ENCODE peak calls at places on chromosomes 3 and 15, in five cellular contexts. O is dorsolateral prefrontal cortex, H is psoas muscle, N is ovary, G is suprapubic skin. T is an unnamed sample.

GRCh38 chr3:100189444-100189964 is 71.3 kb upstream of the TBC1D23 start:
- DNase-seq in O (no peak), H (no peak), N (no peak), G (no peak), T (no peak)

GRCh38 chr3:2861120-2861519 is 249.1 kb downstream of the IL5RA start:
- DNase-seq in O (no peak), H (no peak), N (no peak), G (no peak), T (no peak)

GRCh38 chr15:38842991-38843610 is 278.5 kb upstream of the RASGRP1 start:
- DNase-seq in O (no peak), H (no peak), N (no peak), G (no peak), T (no peak)

GRCh38 chr3:159899198-159899597 is 89.4 kb upstream of the IL12A start:
- DNase-seq in O (no peak), H (no peak), N (no peak), G (no peak), T (no peak)

GRCh38 chr3:63344676-63345075 is 66.6 kb downstream of the SYNPR start:
- DNase-seq in O (no peak), H (no peak), N (no peak), G (no peak), T (no peak)

GRCh38 chr3:59660852-59661624 is 611.2 kb upstream of the CFAP20DC start:
- DNase-seq in O (peak; percentile 43), H (no peak), N (no peak), G (no peak), T (no peak)

GRCh38 chr15:84747423-84748273 is 744 bp upstream of the ZNF592 start:
- DNase-seq in O (peak; percentile 64), H (peak; percentile 85), N (peak; percentile 72), G (peak; percentile 87), T (peak; percentile 73)

GRCh38 chr3:154480033-154480432 is 50.0 kb upstream of the GPR149 start:
- DNase-seq in O (no peak), H (no peak), N (no peak), G (no peak), T (no peak)

GRCh38 chr3:104368760-104369159 is 997.9 kb upstream of the ALCAM start:
- DNase-seq in O (no peak), H (no peak), N (no peak), G (no peak), T (no peak)

GRCh38 chr3:100725935-100726334 is 16.6 kb downstream of the TFG start:
- DNase-seq in O (no peak), H (no peak), N (no peak), G (no peak), T (no peak)

GRCh38 chr15:55255714-55256113 is 33.9 kb downstream of the RAB27A start:
- DNase-seq in O (no peak), H (no peak), N (no peak), G (no peak), T (no peak)

GRCh38 chr15:59303641-59304433 is 68.8 kb downstream of the MYO1E start:
- DNase-seq in O (no peak), H (no peak), N (peak; percentile 20), G (no peak), T (no peak)

GRCh38 chr3:126980266-126980811 is 2.6 kb upstream of the PLXNA1 start:
- DNase-seq in O (no peak), H (no peak), N (no peak), G (no peak), T (no peak)

GRCh38 chr15:53833134-53833624 is 73.7 kb upstream of the WDR72 start:
- DNase-seq in O (no peak), H (no peak), N (no peak), G (no peak), T (no peak)

GRCh38 chr15:45133561-45133920 is 3.7 kb downstream of the DUOX1 start:
- DNase-seq in O (no peak), H (no peak), N (no peak), G (no peak), T (no peak)

GRCh38 chr3:125213946-125214542 is 1.5 kb upstream of the SLC12A8 start:
- DNase-seq in O (no peak), H (no peak), N (no peak), G (no peak), T (no peak)

GRCh38 chr15:100202309-100202943 is 139.3 kb downstream of the ADAMTS17 start:
- DNase-seq in O (no peak), H (no peak), N (no peak), G (no peak), T (no peak)

GRCh38 chr15:86349565-86349964 is 269.9 kb downstream of the AGBL1 start:
- DNase-seq in O (no peak), H (no peak), N (no peak), G (no peak), T (no peak)

GRCh38 chr3:120498947-120499346 is 48.2 kb upstream of the FSTL1 start:
- DNase-seq in O (no peak), H (no peak), N (no peak), G (no peak), T (no peak)

GRCh38 chr3:195882002-195882441 is 26.3 kb downstream of the TNK2 start:
- DNase-seq in O (no peak), H (no peak), N (no peak), G (no peak), T (no peak)

GRCh38 chr3:45137656-45138181 is 8.5 kb downstream of the CDCP1 start:
- DNase-seq in O (no peak), H (no peak), N (no peak), G (no peak), T (no peak)

GRCh38 chr15:82829234-82829633 is 19.8 kb downstream of the WHAMM start:
- DNase-seq in O (no peak), H (no peak), N (no peak), G (no peak), T (no peak)

GRCh38 chr3:102745881-102746280 is 311.1 kb downstream of the ZPLD1 start:
- DNase-seq in O (no peak), H (no peak), N (no peak), G (no peak), T (no peak)

GRCh38 chr3:61730577-61731231 is 169.3 kb downstream of the PTPRG start:
- DNase-seq in O (no peak), H (no peak), N (no peak), G (no peak), T (no peak)
- H3K27ac ChIP-seq in O (no peak overlapping the region), H (peak overlapping the region; percentile 34), N (no peak overlapping the region), G (no peak overlapping the region), T (no peak overlapping the region)

GRCh38 chr15:67744331-67745058 is 80.8 kb upstream of the SKOR1 start:
- DNase-seq in O (no peak), H (no peak), N (no peak), G (no peak), T (no peak)

GRCh38 chr15:67743558-67743957 is 81.8 kb upstream of the SKOR1 start:
- DNase-seq in O (no peak), H (no peak), N (no peak), G (no peak), T (no peak)

GRCh38 chr15:67746450-67746849 is 78.9 kb upstream of the SKOR1 start:
- DNase-seq in O (no peak), H (no peak), N (no peak), G (no peak), T (no peak)

GRCh38 chr15:67746022-67746421 is 79.3 kb upstream of the SKOR1 start:
- DNase-seq in O (no peak), H (no peak), N (no peak), G (no peak), T (no peak)

DNA sequence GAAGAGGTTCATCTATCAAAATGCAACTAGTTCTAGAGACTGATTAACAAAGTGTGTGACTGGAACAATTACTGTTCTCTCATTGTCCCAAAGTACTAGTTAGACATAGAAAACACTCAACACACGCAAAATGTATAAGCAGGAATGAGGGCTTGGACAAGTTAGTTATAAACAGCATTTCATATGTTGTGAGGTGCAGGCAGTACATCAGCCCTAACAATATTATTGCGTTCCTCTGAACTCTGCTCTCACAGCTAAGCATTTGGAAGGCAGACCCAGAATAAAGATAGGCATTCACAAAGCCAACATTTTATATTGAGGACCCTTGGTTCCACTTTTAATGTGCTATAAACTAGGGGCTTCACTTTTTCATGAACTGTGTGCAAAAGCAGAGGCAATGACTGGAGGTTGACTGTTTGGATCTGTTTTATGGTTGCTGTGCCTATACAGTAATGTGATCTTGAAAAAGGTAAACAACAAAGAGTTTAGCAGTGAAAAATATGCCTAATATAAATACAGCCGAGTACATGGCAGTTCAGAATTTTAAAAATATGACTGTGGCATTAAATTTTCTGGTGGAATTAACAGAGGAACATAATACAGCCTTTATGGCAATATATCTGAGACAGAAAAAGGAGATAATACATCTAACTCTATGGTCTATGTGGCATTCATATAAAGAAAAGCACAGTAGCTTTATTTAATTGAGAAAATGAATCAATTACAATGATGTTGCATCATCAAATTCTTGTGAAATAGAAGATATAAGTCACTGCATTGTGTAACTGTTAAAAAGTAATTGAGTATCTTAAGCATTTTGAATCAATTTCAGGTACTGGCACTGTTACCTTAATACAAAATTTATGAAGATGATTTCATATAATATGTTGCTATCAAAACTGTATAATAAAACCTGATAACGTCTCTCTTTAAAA is 80.0 kb upstream of the SKOR1 start:
- DNase-seq in O (no peak), H (no peak), N (no peak), G (no peak), T (no peak)
- H3K27ac ChIP-seq in O (no peak overlapping the region), H (no peak overlapping the region), N (no peak overlapping the region), G (peak overlapping the region; percentile 66), T (no peak overlapping the region)

GRCh38 chr3:142429582-142429981 is 18.3 kb downstream of the XRN1 start:
- DNase-seq in O (no peak), H (no peak), N (no peak), G (no peak), T (no peak)

GRCh38 chr3:142433110-142433509 is 14.7 kb downstream of the XRN1 start:
- DNase-seq in O (no peak), H (no peak), N (no peak), G (no peak), T (no peak)

GRCh38 chr3:142436936-142437585 is 10.8 kb downstream of the XRN1 start:
- DNase-seq in O (no peak), H (no peak), N (no peak), G (no peak), T (no peak)

GRCh38 chr3:142434503-142434902 is 13.3 kb downstream of the XRN1 start:
- DNase-seq in O (no peak), H (no peak), N (no peak), G (no peak), T (no peak)
- H3K27ac ChIP-seq in O (no peak overlapping the region), H (no peak overlapping the region), N (no peak overlapping the region), G (no peak overlapping the region), T (no peak overlapping the region)

GRCh38 chr3:67617518-67617917 is 36.9 kb downstream of the SUCLG2 start:
- DNase-seq in O (no peak), H (no peak), N (no peak), G (no peak), T (no peak)

GRCh38 chr3:67620869-67621268 is 33.5 kb downstream of the SUCLG2 start:
- DNase-seq in O (no peak), H (no peak), N (no peak), G (no peak), T (no peak)

GRCh38 chr3:67622652-67623051 is 31.8 kb downstream of the SUCLG2 start:
- DNase-seq in O (no peak), H (no peak), N (no peak), G (no peak), T (no peak)

GRCh38 chr3:67616046-67616445 is 38.4 kb downstream of the SUCLG2 start:
- DNase-seq in O (no peak), H (no peak), N (no peak), G (no peak), T (no peak)

DNA sequence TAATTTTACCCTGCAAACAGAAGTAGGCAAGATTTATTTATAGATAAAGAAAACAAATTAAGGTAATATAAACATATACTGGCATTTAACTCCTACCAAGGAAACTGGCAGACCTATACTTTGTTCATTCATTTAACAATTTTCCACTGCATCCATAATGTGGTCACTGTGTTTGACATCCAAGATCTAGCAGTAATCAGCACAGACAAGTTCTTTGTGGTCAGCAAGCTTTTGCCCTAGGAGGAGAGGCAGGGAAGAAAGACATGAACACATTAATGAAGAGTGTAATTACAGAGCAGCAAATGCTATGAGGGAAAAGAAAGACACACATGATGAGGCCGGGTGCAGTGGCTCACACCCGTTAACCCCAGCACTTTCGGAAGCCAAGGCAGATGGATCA is 34.4 kb downstream of the SUCLG2 start:
- DNase-seq in O (no peak), H (no peak), N (no peak), G (no peak), T (no peak)
- H3K27ac ChIP-seq in O (no peak overlapping the region), H (no peak overlapping the region), N (no peak overlapping the region), G (no peak overlapping the region), T (no peak overlapping the region)

T was measured in breast epithelium.